ENCODE peak calls at places on chromosomes 13 and 19, in ten cellular contexts. T is adipocyte; H is CD8-positive, alpha-beta memory T cell; Y is testis; B is tibial artery; O is aorta; C is mucosa of descending colon; U is breast epithelium; J is neuronal stem cell; V is esophagus squamous epithelium. Q is an unnamed sample. For H3K36me3, the result is how much of the 10 kb centered on the place peaks cover.

GRCh38 chr13:31755211-31755610 is 15.9 kb downstream of the RXFP2 start:
- DNase-seq in T (no peak), H (no peak), Y (no peak), B (no peak), O (no peak), C (no peak), U (no peak), J (no peak), V (no peak), Q (no peak)

GRCh38 chr19:38266981-38267597 is 2.7 kb downstream of the SPINT2 start:
- DNase-seq in T (peak), H (no peak), Y (no peak), B (no peak), O (no peak), C (peak), U (no peak), J (no peak), V (no peak), Q (peak)

GRCh38 chr19:49613374-49613773 is 22.4 kb downstream of the PRR12 start:
- DNase-seq in T (no peak), H (no peak), Y (no peak), B (no peak), O (no peak), C (no peak), U (no peak), J (no peak), V (no peak), Q (no peak)

GRCh38 chr13:113224486-113224885 is 15.1 kb downstream of the CUL4A start:
- DNase-seq in T (no peak), H (no peak), Y (no peak), B (no peak), O (no peak), C (no peak), U (no peak), J (no peak), V (no peak), Q (no peak)

GRCh38 chr19:46746281-46746965 is at the start of gene STRN4:
- DNase-seq in T (peak), H (peak), Y (peak), B (no peak), O (no peak), C (peak), U (no peak), J (peak), V (no peak), Q (peak)

GRCh38 chr13:99275093-99275469 is 16.9 kb upstream of the GPR18 start:
- DNase-seq in T (no peak), H (peak), Y (no peak), B (no peak), O (no peak), C (no peak), U (no peak), J (no peak), V (no peak), Q (peak)

GRCh38 chr19:24033962-24034342 is 53.0 kb upstream of the ZNF254 start:
- DNase-seq in T (peak), H (no peak), Y (peak), B (peak), O (peak), C (peak), U (peak), J (peak), V (no peak), Q (peak)

GRCh38 chr13:50125556-50126377 is 110.5 kb downstream of the KCNRG start:
- DNase-seq in T (peak), H (peak), Y (peak), B (peak), O (peak), C (peak), U (peak), J (peak), V (peak), Q (peak)

GRCh38 chr19:55257461-55258411 is 1.1 kb downstream of the PPP6R1 start:
- DNase-seq in T (peak), H (no peak), Y (peak), B (no peak), O (no peak), C (peak), U (no peak), J (no peak), V (no peak), Q (no peak)

GRCh38 chr19:29804493-29804892 is 7.3 kb upstream of the CCNE1 start:
- DNase-seq in T (no peak), H (no peak), Y (no peak), B (no peak), O (peak), C (no peak), U (no peak), J (no peak), V (no peak), Q (no peak)

GRCh38 chr19:50184196-50184595 is 19.2 kb upstream of the MYH14 start:
- DNase-seq in T (no peak), H (no peak), Y (no peak), B (no peak), O (no peak), C (no peak), U (no peak), J (no peak), V (no peak), Q (no peak)

GRCh38 chr13:111415216-111415615 is 94.8 kb downstream of the TEX29 start:
- DNase-seq in T (no peak), H (no peak), Y (no peak), B (no peak), O (no peak), C (no peak), U (no peak), J (peak), V (no peak), Q (no peak)

GRCh38 chr19:47315125-47315821 is 5.6 kb downstream of the C5AR1 start:
- DNase-seq in T (peak), H (no peak), Y (peak), B (peak), O (peak), C (no peak), U (no peak), J (no peak), V (no peak), Q (peak)

GRCh38 chr13:92390217-92390616 is 836.4 kb upstream of the GPC6 start:
- DNase-seq in T (no peak), H (no peak), Y (no peak), B (no peak), O (no peak), C (no peak), U (no peak), J (no peak), V (no peak), Q (no peak)

GRCh38 chr19:10864538-10864899 is 6.8 kb upstream of the CARM1 start:
- DNase-seq in T (peak), H (peak), Y (peak), B (peak), O (peak), C (peak), U (peak), J (peak), V (no peak), Q (peak)

GRCh38 chr19:29831041-29831548 is 19.3 kb downstream of the CCNE1 start:
- DNase-seq in T (no peak), H (peak), Y (no peak), B (peak), O (peak), C (no peak), U (no peak), J (no peak), V (no peak), Q (no peak)

GRCh38 chr19:11578342-11579142 is 1.1 kb upstream of the ACP5 start:
- DNase-seq in T (no peak), H (peak), Y (peak), B (peak), O (no peak), C (peak), U (no peak), J (no peak), V (no peak), Q (no peak)

GRCh38 chr19:13784731-13785452 is 10.4 kb upstream of the ZSWIM4 start:
- DNase-seq in T (peak), H (peak), Y (peak), B (peak), O (peak), C (peak), U (peak), J (no peak), V (no peak), Q (peak)

GRCh38 chr13:37313383-37313782 is 207.9 kb upstream of the CSNK1A1L start:
- DNase-seq in T (peak), H (no peak), Y (no peak), B (no peak), O (no peak), C (no peak), U (no peak), J (no peak), V (no peak), Q (no peak)

GRCh38 chr13:95588721-95589120 is 36.2 kb downstream of the CLDN10 start:
- DNase-seq in T (no peak), H (no peak), Y (no peak), B (no peak), O (no peak), C (no peak), U (no peak), J (no peak), V (no peak), Q (no peak)

GRCh38 chr19:49832556-49832955 is 14.5 kb downstream of the MED25 start:
- DNase-seq in T (no peak), H (no peak), Y (no peak), B (no peak), O (no peak), C (no peak), U (no peak), J (no peak), V (no peak), Q (no peak)

GRCh38 chr19:720691-721160 is 12.0 kb downstream of the PALM start:
- DNase-seq in T (no peak), H (no peak), Y (peak), B (no peak), O (no peak), C (no peak), U (no peak), J (no peak), V (no peak), Q (no peak)

GRCh38 chr19:45172611-45173208 is 5.3 kb downstream of the TRAPPC6A start:
- DNase-seq in T (no peak), H (no peak), Y (no peak), B (no peak), O (no peak), C (no peak), U (no peak), J (no peak), V (no peak), Q (no peak)

GRCh38 chr13:37047032-37047431 is 12.5 kb downstream of the SUPT20H start:
- DNase-seq in T (no peak), H (no peak), Y (no peak), B (no peak), O (no peak), C (no peak), U (no peak), J (no peak), V (no peak), Q (no peak)

GRCh38 chr13:114068723-114069322 is 63.6 kb downstream of the RASA3 start:
- DNase-seq in T (peak), H (no peak), Y (no peak), B (peak), O (peak), C (peak), U (peak), J (no peak), V (no peak), Q (peak)

DNA sequence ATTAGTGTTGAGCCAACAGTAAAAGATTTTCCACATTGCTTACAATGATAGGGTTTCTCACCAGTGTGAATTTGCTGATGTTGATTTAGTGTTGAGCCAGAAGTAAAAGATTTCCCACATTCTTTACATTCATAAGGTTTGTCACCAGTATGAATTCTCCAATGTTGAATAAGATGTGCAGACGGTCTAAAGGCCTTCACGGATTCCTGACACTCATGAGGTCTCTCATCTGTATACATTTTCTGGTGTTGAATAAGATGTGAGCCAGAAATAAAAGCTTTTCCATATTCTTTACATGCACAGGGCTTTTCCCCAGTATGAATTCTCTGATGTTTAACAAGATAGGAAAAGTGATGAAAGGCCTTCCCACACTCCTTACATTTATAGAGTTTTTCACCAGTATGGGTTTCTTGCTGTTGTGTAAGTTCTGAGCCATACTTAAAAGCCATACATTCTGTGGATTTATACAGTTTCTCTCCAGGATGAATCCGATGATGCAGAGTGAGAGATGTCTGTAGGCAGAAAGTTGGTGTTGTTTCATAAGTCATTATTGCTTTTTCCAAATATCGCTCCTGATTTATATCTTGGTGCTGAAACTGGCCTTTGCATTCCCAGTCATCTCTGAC is 22.4 kb downstream of the ZNF850 start:
- DNase-seq in T (no peak), H (no peak), Y (no peak), B (no peak), O (no peak), C (no peak), U (no peak), J (no peak), V (no peak), Q (no peak)
- H3K36me3 ChIP-seq in T (half or more), H (under half), Y (under half), B (half or more), O (under half), C (under half), U (under half), J (half or more), V (under half), Q (under half)

GRCh38 chr13:110176431-110176830 is 130.5 kb downstream of the COL4A1 start:
- DNase-seq in T (no peak), H (no peak), Y (no peak), B (no peak), O (no peak), C (no peak), U (no peak), J (no peak), V (no peak), Q (no peak)

GRCh38 chr13:110179116-110179857 is 127.7 kb downstream of the COL4A1 start:
- DNase-seq in T (no peak), H (no peak), Y (no peak), B (no peak), O (no peak), C (no peak), U (no peak), J (no peak), V (no peak), Q (no peak)

GRCh38 chr13:110182003-110182402 is 125.0 kb downstream of the COL4A1 start:
- DNase-seq in T (no peak), H (no peak), Y (no peak), B (no peak), O (no peak), C (no peak), U (no peak), J (no peak), V (no peak), Q (no peak)

GRCh38 chr13:110179858-110180156 is 127.2 kb downstream of the COL4A1 start:
- DNase-seq in T (no peak), H (no peak), Y (no peak), B (no peak), O (no peak), C (no peak), U (no peak), J (no peak), V (no peak), Q (no peak)

DNA sequence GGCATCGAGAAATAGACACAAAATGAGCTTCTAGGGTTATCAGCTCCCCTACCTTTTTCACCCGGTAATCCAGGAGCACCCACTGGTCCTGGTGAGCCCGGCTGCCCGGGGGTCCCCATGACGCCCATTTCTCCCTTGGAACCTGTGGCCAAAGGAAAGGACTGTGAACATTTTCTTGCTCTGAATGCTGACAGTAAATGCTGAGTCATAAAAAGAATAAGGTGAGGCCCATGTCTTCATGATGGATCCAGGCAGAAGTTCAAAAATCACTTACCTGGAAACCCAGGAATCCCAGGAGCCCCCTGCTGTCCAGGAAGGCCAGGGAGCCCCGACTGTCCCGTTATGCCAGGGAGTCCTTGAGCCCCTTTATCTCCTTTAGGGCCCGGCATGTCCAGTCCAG is 129.2 kb downstream of the COL4A1 start:
- DNase-seq in T (no peak), H (no peak), Y (no peak), B (no peak), O (no peak), C (no peak), U (no peak), J (no peak), V (no peak), Q (no peak)
- H3K36me3 ChIP-seq in T (half or more), H (under half), Y (under half), B (half or more), O (under half), C (under half), U (under half), J (half or more), V (under half), Q (half or more)

GRCh38 chr19:19635313-19635702 is 7.3 kb upstream of the LPAR2 start:
- DNase-seq in T (no peak), H (no peak), Y (no peak), B (no peak), O (no peak), C (no peak), U (no peak), J (no peak), V (no peak), Q (no peak)
- H3K36me3 ChIP-seq in T (under half), H (under half), Y (under half), B (half or more), O (under half), C (under half), U (under half), J (half or more), V (under half), Q (under half)

GRCh38 chr19:4358709-4359626 is 15.6 kb downstream of the MPND start:
- DNase-seq in T (no peak), H (no peak), Y (no peak), B (no peak), O (no peak), C (no peak), U (no peak), J (no peak), V (no peak), Q (no peak)
- H3K36me3 ChIP-seq in T (under half), H (under half), Y (under half), B (half or more), O (under half), C (under half), U (under half), J (half or more), V (under half), Q (under half)